ENCODE peak calls at places on chromosomes 5 and 9, in eight cellular contexts. K, Z, N, B, D, H, E and L are unnamed samples.

GRCh38 chr9:131627326-131627845 is 82.1 kb downstream of the PRRT1B start:
- DNase-seq in B (no peak), H (no peak), D (no peak), K (no peak), N (peak), Z (peak), E (no peak), L (no peak)

GRCh38 chr5:17763301-17763700 is 129.0 kb downstream of the TAF11L14 start:
- DNase-seq in Z (no peak), B (no peak), K (no peak), D (no peak), E (no peak), N (no peak), H (no peak), L (no peak)

GRCh38 chr5:102545175-102545574 is 46.4 kb upstream of the SLCO6A1 start:
- DNase-seq in E (no peak), B (no peak), K (no peak), Z (no peak), N (peak), H (no peak), D (peak), L (no peak)

GRCh38 chr5:177317959-177318377 is 6.3 kb upstream of the MXD3 start:
- DNase-seq in N (peak), H (peak), K (peak), Z (no peak), B (no peak), D (peak), E (peak), L (peak)

GRCh38 chr9:35658894-35659220 is 765 bp downstream of the CCDC107 start:
- DNase-seq in D (peak), Z (no peak), E (peak), N (peak), B (no peak), K (no peak), H (no peak), L (no peak)

GRCh38 chr9:20376780-20377179 is 245.5 kb downstream of the MLLT3 start:
- DNase-seq in K (no peak), Z (no peak), B (no peak), E (no peak), H (no peak), D (peak), N (no peak), L (no peak)

GRCh38 chr9:128121924-128122808 is 5.4 kb downstream of the PTGES2 start:
- DNase-seq in N (no peak), E (no peak), B (no peak), H (no peak), K (no peak), Z (no peak), D (no peak), L (no peak)

GRCh38 chr5:78508231-78508765 is 140.3 kb downstream of the LHFPL2 start:
- DNase-seq in K (no peak), H (no peak), B (no peak), D (peak), N (no peak), Z (no peak), E (no peak), L (no peak)

GRCh38 chr5:180670586-180671359 is 21.4 kb upstream of the FLT4 start:
- DNase-seq in E (peak), D (peak), H (no peak), K (no peak), N (peak), Z (no peak), B (no peak), L (no peak)

GRCh38 chr5:112385566-112385965 is 33.5 kb downstream of the EPB41L4A start:
- DNase-seq in K (no peak), N (no peak), H (no peak), E (no peak), Z (no peak), B (no peak), D (no peak), L (no peak)

GRCh38 chr5:138032572-138033274 is at the start of gene FAM13B:
- DNase-seq in N (peak), H (no peak), Z (peak), K (peak), D (peak), B (peak), E (peak), L (peak)

GRCh38 chr5:65530904-65531303 is 32.1 kb downstream of the CENPK start:
- DNase-seq in H (no peak), Z (no peak), K (no peak), B (no peak), E (no peak), N (no peak), D (no peak), L (no peak)

GRCh38 chr5:159178978-159179377 is 30.4 kb downstream of the RNF145 start:
- DNase-seq in Z (no peak), H (peak), D (peak), E (no peak), K (no peak), B (no peak), N (peak), L (no peak)

GRCh38 chr5:178196986-178197385 is 7.3 kb upstream of the HNRNPAB start:
- DNase-seq in B (no peak), N (no peak), K (no peak), E (no peak), Z (no peak), H (no peak), D (no peak), L (no peak)

GRCh38 chr9:87062706-87063105 is 115.4 kb upstream of the GAS1 start:
- DNase-seq in K (no peak), B (no peak), Z (no peak), H (no peak), N (no peak), E (no peak), D (no peak), L (no peak)

GRCh38 chr5:143402464-143403356 is 776 bp downstream of the NR3C1 start:
- DNase-seq in K (peak), D (peak), B (no peak), E (peak), Z (peak), N (peak), H (no peak), L (peak)

GRCh38 chr5:180595381-180596114 is 4.2 kb upstream of the SCGB3A1 start:
- DNase-seq in K (no peak), B (no peak), N (no peak), Z (peak), D (no peak), H (no peak), E (no peak), L (no peak)

GRCh38 chr5:124130807-124131206 is 615.6 kb downstream of the ZNF608 start:
- DNase-seq in B (no peak), K (no peak), N (no peak), H (no peak), Z (no peak), D (no peak), E (no peak), L (no peak)

GRCh38 chr9:133029994-133030316 is 842 bp upstream of the GTF3C5 start:
- DNase-seq in K (no peak), D (no peak), E (no peak), B (no peak), H (no peak), N (no peak), Z (no peak), L (no peak)

GRCh38 chr5:39696672-39697398 is 272.1 kb upstream of the DAB2 start:
- DNase-seq in N (no peak), H (no peak), E (no peak), K (no peak), D (no peak), B (no peak), Z (no peak), L (no peak)

GRCh38 chr9:93133641-93134017 is 422 bp downstream of the NINJ1 start:
- DNase-seq in H (no peak), N (no peak), D (peak), E (peak), K (peak), B (peak), Z (peak), L (peak)

GRCh38 chr5:69454460-69455249 is 37.9 kb upstream of the OCLN start:
- DNase-seq in D (no peak), E (no peak), Z (no peak), N (no peak), K (no peak), H (no peak), B (no peak), L (no peak)

GRCh38 chr9:134896834-134897583 is 16.4 kb downstream of the FCN2 start:
- DNase-seq in N (no peak), E (no peak), Z (no peak), H (no peak), B (no peak), K (no peak), D (no peak), L (no peak)

GRCh38 chr5:71973563-71973962 is 133.7 kb upstream of the MAP1B start:
- DNase-seq in Z (no peak), H (no peak), N (no peak), D (no peak), K (no peak), E (no peak), B (no peak), L (no peak)

GRCh38 chr9:137234055-137234697 is 3.5 kb downstream of the SLC34A3 start:
- DNase-seq in Z (peak), B (no peak), E (no peak), K (no peak), D (no peak), H (no peak), N (no peak), L (no peak)

GRCh38 chr5:126267435-126267834 is 155.8 kb upstream of the GRAMD2B start:
- DNase-seq in H (no peak), Z (no peak), K (no peak), B (no peak), E (no peak), N (no peak), D (no peak), L (no peak)

GRCh38 chr5:56262269-56262668 is 29.1 kb upstream of the ANKRD55 start:
- DNase-seq in K (no peak), Z (no peak), N (no peak), E (no peak), B (no peak), D (peak), H (no peak), L (no peak)

GRCh38 chr5:97929383-97929782 is 746.3 kb upstream of the RIOK2 start:
- DNase-seq in D (no peak), E (no peak), K (no peak), H (no peak), B (no peak), Z (no peak), N (no peak), L (no peak)